ENCODE peak calls at places on chromosomes 16 and 17, in five cellular contexts. S, X, H, U and E are unnamed samples.

GRCh38 chr17:69434164-69434579 is 19.7 kb downstream of the MAP2K6 start:
- ATAC-seq in S (no peak), X (no peak), H (peak), U (no peak), E (no peak)

GRCh38 chr16:54462766-54463165 is 176.2 kb upstream of the IRX3 start:
- ATAC-seq in S (no peak), X (no peak), H (no peak), U (no peak), E (no peak)

GRCh38 chr17:45293413-45294211 is 23.2 kb downstream of the MAP3K14 start:
- ATAC-seq in S (peak), X (peak), H (peak), U (no peak), E (peak)

GRCh38 chr16:84616515-84616914 is 1.4 kb downstream of the COTL1 start:
- ATAC-seq in S (no peak), X (no peak), H (no peak), U (peak), E (no peak)

GRCh38 chr17:65074778-65075250 is 18.3 kb upstream of the GNA13 start:
- ATAC-seq in S (no peak), X (peak), H (peak), U (no peak), E (peak)

GRCh38 chr17:50468120-50469004 is at the start of gene CHAD:
- ATAC-seq in S (peak), X (peak), H (peak), U (peak), E (no peak)

GRCh38 chr17:5781236-5781927 is 197.1 kb upstream of the NLRP1 start:
- ATAC-seq in S (no peak), X (no peak), H (no peak), U (no peak), E (no peak)

GRCh38 chr17:44794699-44795413 is 35.2 kb downstream of the GJC1 start:
- ATAC-seq in S (no peak), X (peak), H (peak), U (no peak), E (peak)

GRCh38 chr16:72094266-72094610 is 591 bp downstream of the DHX38 start:
- ATAC-seq in S (peak), X (peak), H (no peak), U (no peak), E (no peak)

GRCh38 chr16:56316545-56316944 is 108.8 kb downstream of the AMFR start:
- ATAC-seq in S (peak), X (no peak), H (no peak), U (no peak), E (no peak)

GRCh38 chr17:73267648-73268537 is 6.2 kb upstream of the CPSF4L start:
- ATAC-seq in S (no peak), X (no peak), H (no peak), U (no peak), E (no peak)

GRCh38 chr17:49556183-49556943 is 19.3 kb upstream of the NXPH3 start:
- ATAC-seq in S (peak), X (peak), H (peak), U (peak), E (peak)

GRCh38 chr17:67258836-67259468 is 14.0 kb upstream of the HELZ start:
- ATAC-seq in S (no peak), X (peak), H (no peak), U (no peak), E (no peak)

GRCh38 chr16:59567496-59567895 is 833.4 kb upstream of the GOT2 start:
- ATAC-seq in S (peak), X (no peak), H (no peak), U (no peak), E (no peak)

GRCh38 chr17:63113167-63113566 is 147.1 kb downstream of the TANC2 start:
- ATAC-seq in S (peak), X (no peak), H (no peak), U (no peak), E (no peak)
- TF ChIP-seq CTCF in S (peak), X (no peak), H (no peak), U (no peak), E (no peak)

GRCh38 chr17:14664511-14664910 is 363.6 kb downstream of the HS3ST3B1 start:
- ATAC-seq in S (no peak), X (no peak), H (no peak), U (no peak), E (no peak)
- TF ChIP-seq CTCF in S (no peak), X (no peak), H (no peak), U (no peak), E (no peak)

GRCh38 chr16:3101018-3101840 is 2.1 kb upstream of the ZSCAN10 start:
- ATAC-seq in S (peak), X (peak), H (no peak), U (peak), E (no peak)
- TF ChIP-seq CTCF in S (peak), X (peak), H (peak), U (peak), E (no peak)

GRCh38 chr16:13331918-13332317 is 430.5 kb downstream of the SHISA9 start:
- ATAC-seq in S (no peak), X (no peak), H (no peak), U (no peak), E (no peak)
- TF ChIP-seq CTCF in S (peak), X (no peak), H (no peak), U (no peak), E (no peak)